ENCODE peak calls at places on chromosomes 13 and 19, in seven cellular contexts. A, Z, V, B, N, K and I are unnamed samples.
A peak's percentile ranks its signal among the peaks of the same experiment; 100 is the strongest.

GRCh38 chr13:18944501-18945068 is 237.0 kb downstream of the TUBA3C start:
- DNase-seq in Z (no peak), V (no peak), K (no peak), A (no peak), B (no peak), N (no peak), I (no peak)

GRCh38 chr13:46324976-46325375 is 62.1 kb downstream of the RUBCNL start:
- DNase-seq in Z (no peak), A (no peak), K (no peak), V (peak; percentile 36), N (no peak), B (no peak), I (no peak)

GRCh38 chr19:51542699-51543098 is 11.2 kb upstream of the SIGLEC6 start:
- DNase-seq in K (no peak), Z (no peak), B (no peak), V (no peak), N (no peak), A (no peak), I (no peak)

GRCh38 chr19:30340724-30341595 is 31.2 kb upstream of the ZNF536 start:
- DNase-seq in N (no peak), Z (no peak), B (no peak), A (peak; percentile 8), V (no peak), K (no peak), I (no peak)

GRCh38 chr13:94674609-94675348 is 37.6 kb downstream of the SOX21 start:
- DNase-seq in K (no peak), Z (peak; percentile 28), V (no peak), A (no peak), B (no peak), N (no peak), I (no peak)

GRCh38 chr13:110885966-110886365 is 28.9 kb downstream of the ANKRD10 start:
- DNase-seq in B (no peak), Z (no peak), N (no peak), A (no peak), K (no peak), V (no peak), I (no peak)

GRCh38 chr19:38142176-38143035 is 81.6 kb downstream of the DPF1 start:
- DNase-seq in V (no peak), A (no peak), Z (peak; percentile 58), N (peak; percentile 60), K (peak; percentile 64), B (no peak), I (peak; percentile 49)

GRCh38 chr13:78764665-78765064 is 105.7 kb upstream of the OBI1 start:
- DNase-seq in A (no peak), V (no peak), K (no peak), Z (no peak), B (no peak), N (no peak), I (no peak)

GRCh38 chr13:52070929-52071523 is 46.5 kb downstream of the UTP14C start:
- DNase-seq in V (no peak), Z (no peak), B (no peak), N (no peak), K (no peak), A (no peak), I (no peak)

GRCh38 chr19:38711726-38712153 is 32.5 kb downstream of the CAPN12 start:
- DNase-seq in N (peak; percentile 60), V (no peak), B (peak; percentile 86), Z (no peak), A (no peak), K (no peak), I (peak; percentile 77)

GRCh38 chr13:20401586-20401957 is 124.1 kb downstream of the CRYL1 start:
- DNase-seq in N (no peak), B (no peak), Z (no peak), A (peak; percentile 54), K (no peak), V (no peak), I (no peak)

GRCh38 chr13:101544979-101545378 is 92.5 kb downstream of the ITGBL1 start:
- DNase-seq in N (no peak), K (no peak), B (no peak), A (no peak), Z (no peak), V (no peak), I (no peak)

GRCh38 chr13:29849071-29849541 is 1.3 kb downstream of the UBL3 start:
- DNase-seq in Z (no peak), K (no peak), A (no peak), N (no peak), V (no peak), B (no peak), I (peak; percentile 20)

GRCh38 chr13:95627590-95627989 is 16.9 kb downstream of the DZIP1 start:
- DNase-seq in Z (no peak), A (no peak), N (no peak), V (no peak), B (no peak), K (no peak), I (no peak)

GRCh38 chr19:17688853-17689595 is 870 bp upstream of the UNC13A start:
- DNase-seq in K (no peak), A (no peak), V (no peak), N (no peak), B (no peak), Z (no peak), I (no peak)

GRCh38 chr19:17306285-17306714 is 628 bp downstream of the MRPL34 start:
- DNase-seq in Z (no peak), A (no peak), V (no peak), N (no peak), K (no peak), B (no peak), I (no peak)

GRCh38 chr13:32225494-32225931 is 89.7 kb downstream of the ZAR1L start:
- DNase-seq in V (no peak), K (no peak), A (no peak), Z (no peak), B (peak; percentile 89), N (no peak), I (no peak)

GRCh38 chr19:46601318-46602224 is at the start of gene CALM3:
- DNase-seq in Z (no peak), B (no peak), K (no peak), A (no peak), N (no peak), V (no peak), I (no peak)

GRCh38 chr13:112928020-112928931 is 40.7 kb upstream of the MCF2L start:
- DNase-seq in N (no peak), K (no peak), A (no peak), B (no peak), Z (no peak), V (no peak), I (no peak)

GRCh38 chr19:29499261-29499920 is 26.4 kb upstream of the VSTM2B start:
- DNase-seq in N (no peak), A (no peak), K (no peak), V (no peak), Z (no peak), B (no peak), I (no peak)

GRCh38 chr19:41263042-41263849 is 926 bp upstream of the HNRNPUL1 start:
- DNase-seq in Z (peak; percentile 55), A (peak; percentile 86), V (peak; percentile 45), B (no peak), K (peak; percentile 57), N (peak; percentile 62), I (peak; percentile 62)

GRCh38 chr13:90055121-90055520 is 1292.4 kb upstream of the MIR17HG start:
- DNase-seq in Z (peak; percentile 11), K (no peak), B (no peak), V (peak; percentile 80), A (no peak), N (no peak), I (no peak)

GRCh38 chr13:43865892-43866291 is 13.6 kb downstream of the CCDC122 start:
- DNase-seq in B (peak; percentile 39), K (no peak), N (no peak), Z (no peak), V (peak; percentile 36), A (no peak), I (no peak)

GRCh38 chr19:4097501-4097900 is 26.4 kb downstream of the MAP2K2 start:
- DNase-seq in B (no peak), Z (no peak), N (peak; percentile 52), A (no peak), V (no peak), K (peak; percentile 58), I (peak; percentile 75)

GRCh38 chr13:87398047-87398446 is 273.1 kb upstream of the SLITRK5 start:
- DNase-seq in K (no peak), B (no peak), Z (no peak), V (no peak), A (no peak), N (no peak), I (no peak)
- TF ChIP-seq CTCF in K (no peak), B (no peak), Z (no peak), V (no peak), A (no peak), N (no peak), I (no peak)

GRCh38 chr13:83340170-83340569 is 542.1 kb downstream of the SLITRK1 start:
- DNase-seq in A (no peak), K (no peak), Z (no peak), B (no peak), V (no peak), N (no peak), I (no peak)
- TF ChIP-seq CTCF in A (no peak), K (no peak), Z (no peak), B (no peak), V (no peak), N (no peak), I (no peak)

GRCh38 chr13:23288995-23289394 is 108.2 kb downstream of the SGCG start:
- DNase-seq in V (no peak), B (no peak), A (no peak), Z (no peak), K (no peak), N (no peak), I (no peak)

GRCh38 chr13:23289917-23290357 is 109.2 kb downstream of the SGCG start:
- DNase-seq in B (peak; percentile 1), V (no peak), A (no peak), N (no peak), Z (no peak), K (no peak), I (peak; percentile 58)

GRCh38 chr13:23292596-23292995 is 111.8 kb downstream of the SGCG start:
- DNase-seq in V (no peak), N (no peak), A (no peak), K (no peak), Z (no peak), B (no peak), I (no peak)

GRCh38 chr13:23288564-23288963 is 107.8 kb downstream of the SGCG start:
- DNase-seq in B (no peak), N (no peak), K (no peak), V (no peak), A (no peak), Z (no peak), I (no peak)
- TF ChIP-seq CTCF in B (no peak), N (no peak), K (no peak), V (no peak), A (no peak), Z (no peak), I (no peak)

DNA sequence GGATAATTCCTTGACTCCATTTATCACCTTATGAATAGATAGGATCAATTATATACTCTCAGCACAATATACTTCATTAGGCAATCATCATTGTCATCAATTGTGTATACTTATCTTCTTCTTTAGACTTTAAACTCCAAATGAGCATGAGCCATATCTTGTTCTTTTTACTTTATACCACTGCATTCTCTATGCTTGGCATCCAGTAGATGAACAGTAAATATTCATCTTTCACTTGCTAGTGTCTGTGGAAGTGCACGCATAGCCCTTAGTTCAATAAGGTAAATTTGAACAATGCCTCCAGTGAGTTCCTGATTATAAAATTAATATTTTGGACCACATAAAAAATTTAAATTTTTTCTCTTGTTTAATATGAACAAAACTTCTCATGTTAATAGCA is 172.3 kb upstream of the SPRY2 start:
- DNase-seq in K (no peak), A (no peak), B (no peak), V (no peak), N (no peak), Z (no peak), I (no peak)
- TF ChIP-seq CTCF in K (no peak), A (no peak), B (no peak), V (no peak), N (no peak), Z (no peak), I (no peak)

GRCh38 chr19:14405758-14406644 is 13.1 kb downstream of the DDX39A start:
- DNase-seq in N (peak; percentile 86), B (no peak), Z (peak; percentile 41), A (peak; percentile 97), K (peak; percentile 80), V (peak; percentile 81), I (peak; percentile 83)
- TF ChIP-seq CTCF in N (peak; percentile 93), B (peak; percentile 61), Z (peak; percentile 64), A (peak; percentile 95), K (peak; percentile 97), V (peak; percentile 70), I (peak; percentile 92)